ENCODE peak calls at places on chromosome 20, in six cellular contexts. One of them, this sample, is unnamed.

GRCh38 chr20:62356143-62356947 is 10.8 kb downstream of the LAMA5 start:
- DNase-seq in choroid plexus epithelial cell: no peak
- DNase-seq in GM19239: no peak
- DNase-seq in EL: no peak
- DNase-seq in type B pancreatic cell: no peak
- DNase-seq in KG1: no peak
- DNase-seq in this sample: no peak

GRCh38 chr20:52291109-52291508 is 99.5 kb upstream of the ZFP64 start:
- DNase-seq in choroid plexus epithelial cell: no peak
- DNase-seq in GM19239: no peak
- DNase-seq in EL: no peak
- DNase-seq in type B pancreatic cell: no peak
- DNase-seq in KG1: no peak
- DNase-seq in this sample: no peak

GRCh38 chr20:34569598-34569997 is 11.1 kb downstream of the MAP1LC3A start:
- DNase-seq in choroid plexus epithelial cell: no peak
- DNase-seq in GM19239: no peak
- DNase-seq in EL: peak; percentile 20
- DNase-seq in type B pancreatic cell: no peak
- DNase-seq in KG1: no peak
- DNase-seq in this sample: no peak

GRCh38 chr20:53032021-53033001 is 60.2 kb downstream of the TSHZ2 start:
- DNase-seq in choroid plexus epithelial cell: peak; percentile 0
- DNase-seq in GM19239: no peak
- DNase-seq in EL: no peak
- DNase-seq in type B pancreatic cell: no peak
- DNase-seq in KG1: no peak
- DNase-seq in this sample: no peak

GRCh38 chr20:56443654-56444540 is 24.5 kb upstream of the RTF2 start:
- DNase-seq in choroid plexus epithelial cell: no peak
- DNase-seq in GM19239: no peak
- DNase-seq in EL: peak; percentile 50
- DNase-seq in type B pancreatic cell: no peak
- DNase-seq in KG1: no peak
- DNase-seq in this sample: no peak

GRCh38 chr20:43404880-43405279 is 52.8 kb upstream of the SRSF6 start:
- DNase-seq in choroid plexus epithelial cell: no peak
- DNase-seq in GM19239: peak; percentile 26
- DNase-seq in EL: peak; percentile 33
- DNase-seq in type B pancreatic cell: no peak
- DNase-seq in KG1: no peak
- DNase-seq in this sample: no peak

GRCh38 chr20:20612251-20612650 is 100.2 kb downstream of the RALGAPA2 start:
- DNase-seq in choroid plexus epithelial cell: no peak
- DNase-seq in GM19239: no peak
- DNase-seq in EL: no peak
- DNase-seq in type B pancreatic cell: no peak
- DNase-seq in KG1: no peak
- DNase-seq in this sample: no peak

GRCh38 chr20:51116765-51117686 is 94.1 kb upstream of the KCNG1 start:
- DNase-seq in choroid plexus epithelial cell: no peak
- DNase-seq in GM19239: no peak
- DNase-seq in EL: no peak
- DNase-seq in type B pancreatic cell: no peak
- DNase-seq in KG1: no peak
- DNase-seq in this sample: no peak

GRCh38 chr20:63661108-63661507 is 3.0 kb downstream of the RTEL1 start:
- DNase-seq in choroid plexus epithelial cell: no peak
- DNase-seq in GM19239: no peak
- DNase-seq in EL: no peak
- DNase-seq in type B pancreatic cell: no peak
- DNase-seq in KG1: no peak
- DNase-seq in this sample: no peak

GRCh38 chr20:61756966-61757677 is 308.6 kb downstream of the TAF4 start:
- DNase-seq in choroid plexus epithelial cell: no peak
- DNase-seq in GM19239: no peak
- DNase-seq in EL: no peak
- DNase-seq in type B pancreatic cell: no peak
- DNase-seq in KG1: no peak
- DNase-seq in this sample: no peak

GRCh38 chr20:12166053-12166717 is 248.5 kb downstream of the BTBD3 start:
- DNase-seq in choroid plexus epithelial cell: peak; percentile 92
- DNase-seq in GM19239: no peak
- DNase-seq in EL: peak; percentile 31
- DNase-seq in type B pancreatic cell: no peak
- DNase-seq in KG1: no peak
- DNase-seq in this sample: no peak

GRCh38 chr20:56995635-56996075 is 270.8 kb downstream of the BMP7 start:
- DNase-seq in choroid plexus epithelial cell: peak; percentile 41
- DNase-seq in GM19239: no peak
- DNase-seq in EL: no peak
- DNase-seq in type B pancreatic cell: no peak
- DNase-seq in KG1: no peak
- DNase-seq in this sample: peak; percentile 60

GRCh38 chr20:51500311-51500710 is 42.2 kb downstream of the NFATC2 start:
- DNase-seq in choroid plexus epithelial cell: no peak
- DNase-seq in GM19239: peak; percentile 57
- DNase-seq in EL: no peak
- DNase-seq in type B pancreatic cell: no peak
- DNase-seq in KG1: no peak
- DNase-seq in this sample: peak; percentile 88

GRCh38 chr20:8853805-8854338 is 215.0 kb upstream of the PLCB4 start:
- DNase-seq in choroid plexus epithelial cell: peak; percentile 91
- DNase-seq in GM19239: peak; percentile 21
- DNase-seq in EL: peak; percentile 85
- DNase-seq in type B pancreatic cell: no peak
- DNase-seq in KG1: peak; percentile 47
- DNase-seq in this sample: peak; percentile 53